ENCODE peak calls at places on chromosomes 12 and 14, in seven cellular contexts. One of them, this sample, is unnamed.

GRCh38 chr14:104871656-104872468 is 6.8 kb downstream of the CEP170B start:
- DNase-seq in A549: no peak
- DNase-seq in gastrocnemius medialis: no peak
- DNase-seq in uterus: no peak
- DNase-seq in HCT116: no peak
- DNase-seq in adrenal gland: no peak
- DNase-seq in Peyer's patch: no peak
- DNase-seq in this sample: no peak

GRCh38 chr12:126937431-126937830 is 1329.5 kb upstream of the TMEM132C start:
- DNase-seq in adrenal gland: no peak
- DNase-seq in HCT116: no peak
- DNase-seq in Peyer's patch: no peak
- DNase-seq in A549: no peak
- DNase-seq in uterus: no peak
- DNase-seq in gastrocnemius medialis: no peak
- DNase-seq in this sample: no peak

GRCh38 chr12:122130150-122130549 is 43.9 kb downstream of the IL31 start:
- DNase-seq in HCT116: peak
- DNase-seq in adrenal gland: no peak
- DNase-seq in uterus: no peak
- DNase-seq in Peyer's patch: no peak
- DNase-seq in gastrocnemius medialis: no peak
- DNase-seq in A549: no peak
- DNase-seq in this sample: no peak

GRCh38 chr14:49497725-49498348 is 88.3 kb downstream of the RPS29 start:
- DNase-seq in gastrocnemius medialis: no peak
- DNase-seq in A549: peak
- DNase-seq in HCT116: peak
- DNase-seq in Peyer's patch: no peak
- DNase-seq in adrenal gland: no peak
- DNase-seq in uterus: no peak
- DNase-seq in this sample: no peak

GRCh38 chr12:76288218-76288617 is 60.0 kb downstream of the BBS10 start:
- DNase-seq in uterus: no peak
- DNase-seq in adrenal gland: no peak
- DNase-seq in gastrocnemius medialis: no peak
- DNase-seq in Peyer's patch: no peak
- DNase-seq in HCT116: no peak
- DNase-seq in A549: no peak
- DNase-seq in this sample: no peak

GRCh38 chr12:91361864-91362263 is 179.2 kb upstream of the DCN start:
- DNase-seq in uterus: no peak
- DNase-seq in A549: peak
- DNase-seq in Peyer's patch: no peak
- DNase-seq in HCT116: peak
- DNase-seq in gastrocnemius medialis: no peak
- DNase-seq in adrenal gland: no peak
- DNase-seq in this sample: no peak

GRCh38 chr12:307406-307805 is 44.8 kb upstream of the SLC6A13 start:
- DNase-seq in A549: no peak
- DNase-seq in uterus: no peak
- DNase-seq in HCT116: no peak
- DNase-seq in Peyer's patch: no peak
- DNase-seq in adrenal gland: no peak
- DNase-seq in gastrocnemius medialis: no peak
- DNase-seq in this sample: no peak

GRCh38 chr12:14768823-14769405 is 34.4 kb downstream of the WBP11 start:
- DNase-seq in uterus: peak
- DNase-seq in Peyer's patch: no peak
- DNase-seq in HCT116: no peak
- DNase-seq in gastrocnemius medialis: no peak
- DNase-seq in adrenal gland: peak
- DNase-seq in A549: peak
- DNase-seq in this sample: no peak

GRCh38 chr12:51369581-51369980 is 21.6 kb downstream of the GALNT6 start:
- DNase-seq in HCT116: no peak
- DNase-seq in uterus: no peak
- DNase-seq in adrenal gland: no peak
- DNase-seq in A549: no peak
- DNase-seq in gastrocnemius medialis: no peak
- DNase-seq in Peyer's patch: no peak
- DNase-seq in this sample: no peak

GRCh38 chr12:47801904-47802246 is 17.8 kb downstream of the HDAC7 start:
- DNase-seq in Peyer's patch: no peak
- DNase-seq in gastrocnemius medialis: no peak
- DNase-seq in HCT116: no peak
- DNase-seq in uterus: no peak
- DNase-seq in A549: no peak
- DNase-seq in adrenal gland: no peak
- DNase-seq in this sample: no peak

GRCh38 chr14:72443991-72444431 is 449.9 kb downstream of the DPF3 start:
- DNase-seq in Peyer's patch: no peak
- DNase-seq in adrenal gland: no peak
- DNase-seq in uterus: no peak
- DNase-seq in gastrocnemius medialis: no peak
- DNase-seq in A549: no peak
- DNase-seq in HCT116: no peak
- DNase-seq in this sample: no peak

GRCh38 chr12:28162697-28163096 is 27.6 kb upstream of the CCDC91 start:
- DNase-seq in Peyer's patch: no peak
- DNase-seq in HCT116: no peak
- DNase-seq in adrenal gland: no peak
- DNase-seq in gastrocnemius medialis: no peak
- DNase-seq in uterus: no peak
- DNase-seq in A549: no peak
- DNase-seq in this sample: no peak

GRCh38 chr12:56079729-56080555 is at the start of gene ERBB3:
- DNase-seq in gastrocnemius medialis: peak
- DNase-seq in Peyer's patch: peak
- DNase-seq in adrenal gland: peak
- DNase-seq in uterus: peak
- DNase-seq in A549: peak
- DNase-seq in HCT116: peak
- DNase-seq in this sample: peak

GRCh38 chr12:56082382-56082781 is 2.4 kb downstream of the ERBB3 start:
- DNase-seq in A549: no peak
- DNase-seq in adrenal gland: no peak
- DNase-seq in Peyer's patch: no peak
- DNase-seq in gastrocnemius medialis: no peak
- DNase-seq in uterus: no peak
- DNase-seq in HCT116: no peak
- DNase-seq in this sample: no peak

GRCh38 chr12:56078931-56079728 is 835 bp upstream of the ERBB3 start:
- DNase-seq in uterus: peak
- DNase-seq in adrenal gland: peak
- DNase-seq in A549: peak
- DNase-seq in Peyer's patch: peak
- DNase-seq in gastrocnemius medialis: peak
- DNase-seq in HCT116: peak
- DNase-seq in this sample: peak

GRCh38 chr12:56081393-56082347 is 1.7 kb downstream of the ERBB3 start:
- DNase-seq in uterus: no peak
- DNase-seq in gastrocnemius medialis: no peak
- DNase-seq in adrenal gland: no peak
- DNase-seq in A549: peak
- DNase-seq in Peyer's patch: peak
- DNase-seq in HCT116: no peak
- DNase-seq in this sample: no peak

GRCh38 chr12:56080556-56081138 is 682 bp downstream of the ERBB3 start:
- DNase-seq in uterus: no peak
- DNase-seq in gastrocnemius medialis: no peak
- DNase-seq in Peyer's patch: peak
- DNase-seq in adrenal gland: no peak
- DNase-seq in HCT116: no peak
- DNase-seq in A549: peak
- DNase-seq in this sample: no peak
- TF ChIP-seq POLR2A in uterus: no peak
- TF ChIP-seq POLR2A in gastrocnemius medialis: no peak
- TF ChIP-seq POLR2A in Peyer's patch: peak
- TF ChIP-seq POLR2A in adrenal gland: no peak
- TF ChIP-seq POLR2A in HCT116: no peak
- TF ChIP-seq POLR2A in A549: no peak
- TF ChIP-seq POLR2A in this sample: no peak

GRCh38 chr12:55927588-55928502 is at the start of gene PYM1:
- DNase-seq in A549: peak
- DNase-seq in uterus: peak
- DNase-seq in HCT116: peak
- DNase-seq in adrenal gland: peak
- DNase-seq in gastrocnemius medialis: peak
- DNase-seq in Peyer's patch: peak
- DNase-seq in this sample: peak
- TF ChIP-seq POLR2A in A549: peak
- TF ChIP-seq POLR2A in uterus: peak
- TF ChIP-seq POLR2A in HCT116: peak
- TF ChIP-seq POLR2A in adrenal gland: peak
- TF ChIP-seq POLR2A in gastrocnemius medialis: peak
- TF ChIP-seq POLR2A in Peyer's patch: peak
- TF ChIP-seq POLR2A in this sample: no peak

GRCh38 chr14:23071975-23072539 is 14.7 kb upstream of the CDH24 start:
- DNase-seq in uterus: no peak
- DNase-seq in Peyer's patch: no peak
- DNase-seq in HCT116: no peak
- DNase-seq in gastrocnemius medialis: no peak
- DNase-seq in adrenal gland: peak
- DNase-seq in A549: no peak
- DNase-seq in this sample: no peak

GRCh38 chr14:23068792-23069412 is 11.6 kb upstream of the CDH24 start:
- DNase-seq in A549: peak
- DNase-seq in HCT116: peak
- DNase-seq in uterus: peak
- DNase-seq in Peyer's patch: peak
- DNase-seq in adrenal gland: peak
- DNase-seq in gastrocnemius medialis: peak
- DNase-seq in this sample: peak

GRCh38 chr14:23070262-23071129 is 13.2 kb upstream of the CDH24 start:
- DNase-seq in gastrocnemius medialis: no peak
- DNase-seq in A549: no peak
- DNase-seq in adrenal gland: peak
- DNase-seq in uterus: no peak
- DNase-seq in Peyer's patch: no peak
- DNase-seq in HCT116: no peak
- DNase-seq in this sample: no peak

GRCh38 chr14:23069413-23069806 is 12.1 kb upstream of the CDH24 start:
- DNase-seq in Peyer's patch: peak
- DNase-seq in A549: no peak
- DNase-seq in HCT116: no peak
- DNase-seq in gastrocnemius medialis: no peak
- DNase-seq in uterus: no peak
- DNase-seq in adrenal gland: no peak
- DNase-seq in this sample: no peak

DNA sequence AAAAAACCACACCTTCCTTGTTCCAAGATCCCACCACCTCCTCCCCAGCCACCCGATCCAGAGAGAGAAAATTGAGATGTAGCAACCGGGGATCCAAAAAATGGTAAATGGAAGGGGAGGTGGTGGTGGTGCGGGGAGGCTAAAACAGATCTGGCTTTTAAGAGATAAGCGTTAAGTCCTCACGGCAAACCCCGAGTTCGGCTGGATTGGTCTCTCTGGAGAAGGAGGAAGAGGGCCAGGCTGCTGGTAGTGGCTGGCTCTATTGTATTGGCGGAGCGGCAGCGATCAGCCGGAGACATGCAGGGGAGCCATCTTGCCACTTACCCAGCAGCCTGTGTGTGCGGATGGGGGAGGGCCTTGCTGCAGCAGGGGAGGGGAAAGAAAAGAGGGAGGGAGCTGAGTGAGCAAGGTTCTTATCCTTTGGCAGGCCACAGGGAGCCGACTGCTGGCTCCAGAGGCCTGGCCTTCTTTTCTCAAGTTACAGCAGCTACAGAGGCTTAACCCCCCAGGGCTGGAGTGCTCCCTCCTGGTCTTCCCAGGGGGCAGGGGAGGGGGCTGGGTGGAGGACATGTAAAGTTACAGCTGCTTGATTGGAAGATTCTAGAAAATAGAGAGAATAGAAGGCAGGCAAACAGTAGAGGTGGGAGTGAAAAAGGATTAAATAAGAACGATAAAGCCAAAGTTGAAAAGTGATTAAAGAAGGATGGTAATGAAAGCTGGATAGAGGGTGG is 14.1 kb upstream of the CDH24 start:
- DNase-seq in HCT116: no peak
- DNase-seq in Peyer's patch: peak
- DNase-seq in A549: peak
- DNase-seq in uterus: peak
- DNase-seq in adrenal gland: peak
- DNase-seq in gastrocnemius medialis: peak
- DNase-seq in this sample: peak
- TF ChIP-seq POLR2A in HCT116: peak
- TF ChIP-seq POLR2A in Peyer's patch: peak
- TF ChIP-seq POLR2A in A549: peak
- TF ChIP-seq POLR2A in uterus: peak
- TF ChIP-seq POLR2A in adrenal gland: peak
- TF ChIP-seq POLR2A in gastrocnemius medialis: peak
- TF ChIP-seq POLR2A in this sample: no peak

GRCh38 chr12:113722747-113723146 is 243.4 kb downstream of the RBM19 start:
- DNase-seq in uterus: no peak
- DNase-seq in A549: no peak
- DNase-seq in gastrocnemius medialis: no peak
- DNase-seq in adrenal gland: no peak
- DNase-seq in HCT116: no peak
- DNase-seq in Peyer's patch: no peak
- DNase-seq in this sample: no peak

GRCh38 chr12:113724703-113725556 is 241.2 kb downstream of the RBM19 start:
- DNase-seq in gastrocnemius medialis: no peak
- DNase-seq in Peyer's patch: no peak
- DNase-seq in A549: no peak
- DNase-seq in uterus: no peak
- DNase-seq in adrenal gland: no peak
- DNase-seq in HCT116: no peak
- DNase-seq in this sample: peak

GRCh38 chr12:113720629-113721028 is 245.5 kb downstream of the RBM19 start:
- DNase-seq in uterus: no peak
- DNase-seq in A549: no peak
- DNase-seq in Peyer's patch: no peak
- DNase-seq in adrenal gland: no peak
- DNase-seq in HCT116: no peak
- DNase-seq in gastrocnemius medialis: no peak
- DNase-seq in this sample: no peak

GRCh38 chr12:113723631-113724030 is 242.5 kb downstream of the RBM19 start:
- DNase-seq in HCT116: no peak
- DNase-seq in adrenal gland: no peak
- DNase-seq in A549: no peak
- DNase-seq in uterus: no peak
- DNase-seq in gastrocnemius medialis: no peak
- DNase-seq in Peyer's patch: no peak
- DNase-seq in this sample: no peak

DNA sequence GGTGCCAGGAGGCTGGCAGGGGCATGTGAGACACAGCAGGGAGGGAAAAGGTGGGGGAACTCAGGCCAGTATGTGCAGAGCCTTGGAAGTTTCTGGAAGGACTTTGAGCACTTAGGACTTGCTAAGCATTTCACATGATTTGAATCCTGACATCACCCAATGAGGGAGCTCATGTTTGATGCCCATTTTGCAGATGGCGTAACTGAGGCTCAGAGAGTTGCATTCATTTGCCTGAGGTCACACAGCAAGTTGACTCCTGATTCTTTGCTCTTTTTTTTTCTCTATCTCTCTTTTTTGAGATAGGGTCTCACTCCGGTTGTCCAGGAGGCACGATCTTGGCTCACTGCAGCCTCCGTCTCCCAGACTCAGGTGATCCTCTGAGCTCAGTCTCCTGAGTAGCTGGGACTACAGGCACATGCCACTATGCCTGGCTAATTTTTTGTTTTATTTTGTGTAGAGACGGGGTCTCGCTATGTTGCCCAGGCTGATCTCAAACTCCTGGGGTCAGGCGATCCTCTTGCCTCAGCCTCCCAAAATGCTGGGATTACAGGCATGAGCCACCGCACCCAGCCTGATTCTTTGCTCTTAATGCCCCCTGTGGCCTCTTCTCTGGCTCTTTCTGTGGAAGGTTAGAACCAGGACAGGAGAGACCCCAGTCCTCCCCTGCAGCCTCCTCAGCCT is 246.1 kb downstream of the RBM19 start:
- DNase-seq in A549: no peak
- DNase-seq in adrenal gland: no peak
- DNase-seq in HCT116: no peak
- DNase-seq in uterus: no peak
- DNase-seq in Peyer's patch: no peak
- DNase-seq in gastrocnemius medialis: no peak
- DNase-seq in this sample: no peak
- TF ChIP-seq POLR2A in A549: no peak
- TF ChIP-seq POLR2A in adrenal gland: no peak
- TF ChIP-seq POLR2A in HCT116: no peak
- TF ChIP-seq POLR2A in uterus: no peak
- TF ChIP-seq POLR2A in Peyer's patch: no peak
- TF ChIP-seq POLR2A in gastrocnemius medialis: no peak
- TF ChIP-seq POLR2A in this sample: no peak